ENCODE peak calls at places on chromosomes 12 and 14, in seven cellular contexts. One of them, this sample, is unnamed.
A peak's percentile ranks its signal among the peaks of the same experiment; 100 is the strongest.

GRCh38 chr12:113582521-113583218 is 111.0 kb upstream of the LHX5 start:
- DNase-seq in nephron progenitor cell: peak; percentile 38
- DNase-seq in activated B cell treated with CpG ODN at 0.5 μM for 24 hours: no peak
- DNase-seq in CD14-positive monocyte: no peak
- DNase-seq in K562: peak; percentile 91
- DNase-seq in tibial nerve: no peak
- DNase-seq in dorsolateral prefrontal cortex: no peak
- DNase-seq in this sample: no peak

GRCh38 chr12:75862692-75863471 is 168.7 kb downstream of the PHLDA1 start:
- DNase-seq in nephron progenitor cell: no peak
- DNase-seq in tibial nerve: no peak
- DNase-seq in CD14-positive monocyte: no peak
- DNase-seq in K562: no peak
- DNase-seq in activated B cell treated with CpG ODN at 0.5 μM for 24 hours: no peak
- DNase-seq in dorsolateral prefrontal cortex: no peak
- DNase-seq in this sample: no peak

GRCh38 chr12:52045794-52046199 is 5.4 kb upstream of the NR4A1 start:
- DNase-seq in dorsolateral prefrontal cortex: no peak
- DNase-seq in K562: no peak
- DNase-seq in tibial nerve: no peak
- DNase-seq in activated B cell treated with CpG ODN at 0.5 μM for 24 hours: no peak
- DNase-seq in CD14-positive monocyte: peak; percentile 85
- DNase-seq in nephron progenitor cell: no peak
- DNase-seq in this sample: no peak

GRCh38 chr14:102452302-102452701 is 57.3 kb downstream of the ANKRD9 start:
- DNase-seq in nephron progenitor cell: no peak
- DNase-seq in tibial nerve: no peak
- DNase-seq in CD14-positive monocyte: no peak
- DNase-seq in activated B cell treated with CpG ODN at 0.5 μM for 24 hours: no peak
- DNase-seq in dorsolateral prefrontal cortex: no peak
- DNase-seq in K562: no peak
- DNase-seq in this sample: no peak

GRCh38 chr14:77485256-77485655 is 13.4 kb downstream of the ISM2 start:
- DNase-seq in tibial nerve: no peak
- DNase-seq in K562: no peak
- DNase-seq in dorsolateral prefrontal cortex: no peak
- DNase-seq in nephron progenitor cell: no peak
- DNase-seq in CD14-positive monocyte: no peak
- DNase-seq in activated B cell treated with CpG ODN at 0.5 μM for 24 hours: no peak
- DNase-seq in this sample: peak; percentile 6

GRCh38 chr12:132222096-132222807 is 78.0 kb downstream of the NOC4L start:
- DNase-seq in CD14-positive monocyte: no peak
- DNase-seq in nephron progenitor cell: peak; percentile 54
- DNase-seq in K562: no peak
- DNase-seq in activated B cell treated with CpG ODN at 0.5 μM for 24 hours: peak; percentile 40
- DNase-seq in tibial nerve: no peak
- DNase-seq in dorsolateral prefrontal cortex: peak; percentile 34
- DNase-seq in this sample: no peak

GRCh38 chr14:54356172-54356571 is 40.6 kb upstream of the CDKN3 start:
- DNase-seq in dorsolateral prefrontal cortex: no peak
- DNase-seq in tibial nerve: no peak
- DNase-seq in K562: no peak
- DNase-seq in nephron progenitor cell: no peak
- DNase-seq in CD14-positive monocyte: no peak
- DNase-seq in activated B cell treated with CpG ODN at 0.5 μM for 24 hours: no peak
- DNase-seq in this sample: no peak

GRCh38 chr14:104268725-104269436 is 130.5 kb downstream of the KIF26A start:
- DNase-seq in tibial nerve: no peak
- DNase-seq in activated B cell treated with CpG ODN at 0.5 μM for 24 hours: no peak
- DNase-seq in nephron progenitor cell: no peak
- DNase-seq in dorsolateral prefrontal cortex: no peak
- DNase-seq in K562: no peak
- DNase-seq in CD14-positive monocyte: no peak
- DNase-seq in this sample: no peak

GRCh38 chr12:121283388-121283787 is 13.1 kb downstream of the CAMKK2 start:
- DNase-seq in dorsolateral prefrontal cortex: no peak
- DNase-seq in CD14-positive monocyte: no peak
- DNase-seq in tibial nerve: no peak
- DNase-seq in K562: no peak
- DNase-seq in nephron progenitor cell: no peak
- DNase-seq in activated B cell treated with CpG ODN at 0.5 μM for 24 hours: no peak
- DNase-seq in this sample: no peak

GRCh38 chr14:101335061-101335661 is 226.1 kb upstream of the DIO3 start:
- DNase-seq in K562: no peak
- DNase-seq in CD14-positive monocyte: no peak
- DNase-seq in dorsolateral prefrontal cortex: peak; percentile 35
- DNase-seq in nephron progenitor cell: no peak
- DNase-seq in activated B cell treated with CpG ODN at 0.5 μM for 24 hours: no peak
- DNase-seq in tibial nerve: no peak
- DNase-seq in this sample: no peak

GRCh38 chr12:95385246-95385645 is 88.7 kb upstream of the METAP2 start:
- DNase-seq in dorsolateral prefrontal cortex: no peak
- DNase-seq in nephron progenitor cell: no peak
- DNase-seq in K562: no peak
- DNase-seq in tibial nerve: no peak
- DNase-seq in CD14-positive monocyte: no peak
- DNase-seq in activated B cell treated with CpG ODN at 0.5 μM for 24 hours: no peak
- DNase-seq in this sample: no peak

GRCh38 chr14:23876160-23876750 is 77.3 kb upstream of the DHRS4 start:
- DNase-seq in nephron progenitor cell: no peak
- DNase-seq in K562: no peak
- DNase-seq in tibial nerve: no peak
- DNase-seq in CD14-positive monocyte: no peak
- DNase-seq in activated B cell treated with CpG ODN at 0.5 μM for 24 hours: no peak
- DNase-seq in dorsolateral prefrontal cortex: no peak
- DNase-seq in this sample: no peak

GRCh38 chr12:131677699-131678098 is 33.2 kb upstream of the SFSWAP start:
- DNase-seq in K562: no peak
- DNase-seq in nephron progenitor cell: no peak
- DNase-seq in activated B cell treated with CpG ODN at 0.5 μM for 24 hours: no peak
- DNase-seq in dorsolateral prefrontal cortex: no peak
- DNase-seq in tibial nerve: no peak
- DNase-seq in CD14-positive monocyte: no peak
- DNase-seq in this sample: no peak

GRCh38 chr12:113873741-113874140 is 92.4 kb downstream of the RBM19 start:
- DNase-seq in tibial nerve: no peak
- DNase-seq in nephron progenitor cell: no peak
- DNase-seq in CD14-positive monocyte: no peak
- DNase-seq in activated B cell treated with CpG ODN at 0.5 μM for 24 hours: no peak
- DNase-seq in K562: no peak
- DNase-seq in dorsolateral prefrontal cortex: no peak
- DNase-seq in this sample: no peak

GRCh38 chr12:123363385-123363742 is 1.3 kb downstream of the SBNO1 start:
- DNase-seq in CD14-positive monocyte: no peak
- DNase-seq in dorsolateral prefrontal cortex: no peak
- DNase-seq in K562: no peak
- DNase-seq in nephron progenitor cell: no peak
- DNase-seq in activated B cell treated with CpG ODN at 0.5 μM for 24 hours: no peak
- DNase-seq in tibial nerve: no peak
- DNase-seq in this sample: no peak

GRCh38 chr14:50658203-50658602 is 9.9 kb downstream of the SAV1 start:
- DNase-seq in K562: no peak
- DNase-seq in nephron progenitor cell: no peak
- DNase-seq in tibial nerve: no peak
- DNase-seq in dorsolateral prefrontal cortex: no peak
- DNase-seq in activated B cell treated with CpG ODN at 0.5 μM for 24 hours: no peak
- DNase-seq in CD14-positive monocyte: no peak
- DNase-seq in this sample: no peak

GRCh38 chr12:107568718-107569117 is 116.9 kb upstream of the PWP1 start:
- DNase-seq in tibial nerve: no peak
- DNase-seq in nephron progenitor cell: no peak
- DNase-seq in dorsolateral prefrontal cortex: no peak
- DNase-seq in K562: no peak
- DNase-seq in CD14-positive monocyte: no peak
- DNase-seq in activated B cell treated with CpG ODN at 0.5 μM for 24 hours: no peak
- DNase-seq in this sample: no peak

GRCh38 chr12:107567871-107568619 is 117.6 kb upstream of the PWP1 start:
- DNase-seq in tibial nerve: no peak
- DNase-seq in nephron progenitor cell: no peak
- DNase-seq in K562: no peak
- DNase-seq in CD14-positive monocyte: no peak
- DNase-seq in dorsolateral prefrontal cortex: no peak
- DNase-seq in activated B cell treated with CpG ODN at 0.5 μM for 24 hours: no peak
- DNase-seq in this sample: no peak

GRCh38 chr12:107565551-107565950 is 120.0 kb upstream of the PWP1 start:
- DNase-seq in K562: no peak
- DNase-seq in activated B cell treated with CpG ODN at 0.5 μM for 24 hours: no peak
- DNase-seq in tibial nerve: no peak
- DNase-seq in dorsolateral prefrontal cortex: no peak
- DNase-seq in CD14-positive monocyte: no peak
- DNase-seq in nephron progenitor cell: no peak
- DNase-seq in this sample: no peak

GRCh38 chr12:107560906-107561285 is 124.7 kb upstream of the PWP1 start:
- DNase-seq in activated B cell treated with CpG ODN at 0.5 μM for 24 hours: no peak
- DNase-seq in nephron progenitor cell: no peak
- DNase-seq in tibial nerve: no peak
- DNase-seq in K562: no peak
- DNase-seq in CD14-positive monocyte: no peak
- DNase-seq in dorsolateral prefrontal cortex: no peak
- DNase-seq in this sample: no peak

DNA sequence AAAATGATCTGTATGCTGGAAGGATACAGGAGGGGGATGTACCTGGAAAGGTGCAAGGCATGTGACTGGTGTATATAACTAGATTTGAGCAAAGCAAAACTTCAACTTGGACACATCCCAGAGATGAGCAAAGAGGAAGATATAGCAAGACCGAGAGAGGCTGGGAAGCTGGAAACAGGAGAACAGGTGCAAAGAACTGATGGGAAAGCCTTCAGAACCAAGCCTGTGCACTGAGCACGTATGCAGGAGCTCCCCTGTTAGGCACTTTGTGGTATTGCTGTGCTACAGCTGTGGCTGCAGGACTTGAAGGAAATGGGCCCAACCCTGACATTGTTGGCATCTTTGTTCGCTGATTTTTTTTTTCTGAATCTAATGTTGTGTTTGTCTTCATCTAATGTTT is 120.7 kb upstream of the PWP1 start:
- DNase-seq in K562: no peak
- DNase-seq in CD14-positive monocyte: no peak
- DNase-seq in dorsolateral prefrontal cortex: peak; percentile 21
- DNase-seq in tibial nerve: no peak
- DNase-seq in activated B cell treated with CpG ODN at 0.5 μM for 24 hours: no peak
- DNase-seq in nephron progenitor cell: no peak
- DNase-seq in this sample: no peak
- TF ChIP-seq CTCF in K562: peak; percentile 16
- TF ChIP-seq CTCF in CD14-positive monocyte: no peak
- TF ChIP-seq CTCF in dorsolateral prefrontal cortex: no peak
- TF ChIP-seq CTCF in tibial nerve: peak; percentile 9
- TF ChIP-seq CTCF in activated B cell treated with CpG ODN at 0.5 μM for 24 hours: no peak
- TF ChIP-seq CTCF in nephron progenitor cell: peak; percentile 35
- TF ChIP-seq CTCF in this sample: peak; percentile 27

GRCh38 chr12:106986135-106986534 is 811 bp downstream of the MTERF2 start:
- DNase-seq in activated B cell treated with CpG ODN at 0.5 μM for 24 hours: no peak
- DNase-seq in nephron progenitor cell: no peak
- DNase-seq in dorsolateral prefrontal cortex: no peak
- DNase-seq in tibial nerve: no peak
- DNase-seq in K562: no peak
- DNase-seq in CD14-positive monocyte: no peak
- DNase-seq in this sample: no peak

GRCh38 chr12:106984588-106985137 is 2.3 kb downstream of the MTERF2 start:
- DNase-seq in K562: peak; percentile 62
- DNase-seq in activated B cell treated with CpG ODN at 0.5 μM for 24 hours: no peak
- DNase-seq in tibial nerve: no peak
- DNase-seq in dorsolateral prefrontal cortex: no peak
- DNase-seq in CD14-positive monocyte: no peak
- DNase-seq in nephron progenitor cell: no peak
- DNase-seq in this sample: no peak

GRCh38 chr12:106986625-106987389 is at the start of gene MTERF2:
- DNase-seq in CD14-positive monocyte: peak; percentile 75
- DNase-seq in K562: peak; percentile 97
- DNase-seq in nephron progenitor cell: peak; percentile 90
- DNase-seq in tibial nerve: peak; percentile 86
- DNase-seq in activated B cell treated with CpG ODN at 0.5 μM for 24 hours: peak; percentile 61
- DNase-seq in dorsolateral prefrontal cortex: peak; percentile 94
- DNase-seq in this sample: peak; percentile 91

GRCh38 chr12:106987846-106988245 is 900 bp upstream of the MTERF2 start:
- DNase-seq in CD14-positive monocyte: no peak
- DNase-seq in dorsolateral prefrontal cortex: no peak
- DNase-seq in tibial nerve: no peak
- DNase-seq in nephron progenitor cell: no peak
- DNase-seq in activated B cell treated with CpG ODN at 0.5 μM for 24 hours: no peak
- DNase-seq in K562: no peak
- DNase-seq in this sample: no peak

GRCh38 chr12:106985479-106985878 is 1.5 kb downstream of the MTERF2 start:
- DNase-seq in dorsolateral prefrontal cortex: no peak
- DNase-seq in CD14-positive monocyte: no peak
- DNase-seq in nephron progenitor cell: no peak
- DNase-seq in tibial nerve: no peak
- DNase-seq in K562: peak; percentile 34
- DNase-seq in activated B cell treated with CpG ODN at 0.5 μM for 24 hours: no peak
- DNase-seq in this sample: no peak
- TF ChIP-seq CTCF in dorsolateral prefrontal cortex: no peak
- TF ChIP-seq CTCF in CD14-positive monocyte: no peak
- TF ChIP-seq CTCF in nephron progenitor cell: no peak
- TF ChIP-seq CTCF in tibial nerve: no peak
- TF ChIP-seq CTCF in K562: no peak
- TF ChIP-seq CTCF in activated B cell treated with CpG ODN at 0.5 μM for 24 hours: no peak
- TF ChIP-seq CTCF in this sample: no peak

DNA sequence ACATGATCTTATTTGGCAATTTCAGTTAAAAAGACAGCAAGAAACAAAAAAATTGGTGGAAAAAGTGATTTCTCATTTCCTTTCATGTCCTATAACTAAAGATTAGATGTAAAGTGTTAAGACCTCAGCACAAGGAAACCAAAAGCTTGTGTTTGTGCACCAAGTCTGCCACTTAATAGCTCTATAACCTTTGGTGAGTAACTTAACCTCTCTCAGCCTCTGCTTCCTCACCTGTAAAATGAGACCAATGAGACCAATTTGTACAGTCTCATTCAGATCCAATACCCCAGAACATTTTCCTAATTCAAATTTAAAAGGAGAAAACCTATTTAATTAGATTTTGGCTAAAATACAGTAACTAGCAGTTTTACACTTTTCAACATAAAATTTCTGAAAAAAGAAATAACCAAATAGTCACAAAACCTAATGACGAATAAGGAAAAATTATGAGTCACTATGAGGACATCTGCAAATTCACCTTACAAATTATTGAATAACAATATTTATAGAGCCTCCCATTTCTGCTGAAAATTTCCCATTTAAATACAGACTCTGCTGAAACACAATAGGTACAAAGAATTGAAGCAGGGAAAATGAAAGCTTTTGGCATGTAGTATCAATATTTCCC is 71.1 kb downstream of the EPS8 start:
- DNase-seq in activated B cell treated with CpG ODN at 0.5 μM for 24 hours: no peak
- DNase-seq in K562: no peak
- DNase-seq in CD14-positive monocyte: no peak
- DNase-seq in nephron progenitor cell: no peak
- DNase-seq in tibial nerve: no peak
- DNase-seq in dorsolateral prefrontal cortex: no peak
- DNase-seq in this sample: no peak
- TF ChIP-seq CTCF in activated B cell treated with CpG ODN at 0.5 μM for 24 hours: no peak
- TF ChIP-seq CTCF in K562: no peak
- TF ChIP-seq CTCF in CD14-positive monocyte: no peak
- TF ChIP-seq CTCF in nephron progenitor cell: no peak
- TF ChIP-seq CTCF in tibial nerve: no peak
- TF ChIP-seq CTCF in dorsolateral prefrontal cortex: no peak
- TF ChIP-seq CTCF in this sample: no peak

DNA sequence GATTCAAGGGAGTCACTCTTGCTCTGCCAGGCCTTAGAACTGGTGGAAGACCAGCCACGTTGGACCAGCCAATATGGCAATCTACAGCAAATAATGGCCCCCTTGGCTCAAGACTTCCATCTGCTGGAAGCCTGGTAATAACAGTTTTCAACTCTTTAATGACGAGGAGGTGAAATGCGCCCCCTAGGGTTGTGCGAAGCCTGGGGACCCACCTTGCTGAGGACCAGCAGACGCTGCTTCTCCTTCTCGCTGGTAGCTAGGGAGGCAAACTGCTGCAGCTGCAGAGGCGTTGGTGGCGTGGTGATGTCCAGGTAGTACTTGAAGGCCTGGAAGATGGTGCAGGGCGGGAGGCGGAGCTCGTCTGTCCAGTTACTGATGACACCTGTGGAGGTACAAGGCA is 41.5 kb upstream of the FBXO21 start:
- DNase-seq in dorsolateral prefrontal cortex: no peak
- DNase-seq in activated B cell treated with CpG ODN at 0.5 μM for 24 hours: no peak
- DNase-seq in CD14-positive monocyte: no peak
- DNase-seq in nephron progenitor cell: no peak
- DNase-seq in K562: peak; percentile 37
- DNase-seq in tibial nerve: no peak
- DNase-seq in this sample: no peak
- TF ChIP-seq CTCF in dorsolateral prefrontal cortex: no peak
- TF ChIP-seq CTCF in activated B cell treated with CpG ODN at 0.5 μM for 24 hours: no peak
- TF ChIP-seq CTCF in CD14-positive monocyte: no peak
- TF ChIP-seq CTCF in nephron progenitor cell: no peak
- TF ChIP-seq CTCF in K562: peak; percentile 97
- TF ChIP-seq CTCF in tibial nerve: no peak
- TF ChIP-seq CTCF in this sample: no peak